ENCODE peak calls at places on chromosomes 11 and 22, in five cellular contexts. One of them, this sample, is unnamed.

GRCh38 chr11:119450590-119450989 is 27.6 kb upstream of the THY1 start:
- DNase-seq in H1: no peak
- DNase-seq in stomach: no peak
- DNase-seq in HepG2: no peak
- DNase-seq in suprapubic skin: no peak
- DNase-seq in this sample: no peak

GRCh38 chr11:9802291-9802861 is 138.5 kb downstream of the SWAP70 start:
- DNase-seq in H1: no peak
- DNase-seq in stomach: no peak
- DNase-seq in HepG2: no peak
- DNase-seq in suprapubic skin: no peak
- DNase-seq in this sample: no peak

GRCh38 chr11:626475-627272 is at the start of gene SCT:
- DNase-seq in H1: no peak
- DNase-seq in stomach: no peak
- DNase-seq in HepG2: no peak
- DNase-seq in suprapubic skin: no peak
- DNase-seq in this sample: no peak

GRCh38 chr11:18280438-18281046 is 14.5 kb downstream of the SAA1 start:
- DNase-seq in H1: no peak
- DNase-seq in stomach: no peak
- DNase-seq in HepG2: no peak
- DNase-seq in suprapubic skin: no peak
- DNase-seq in this sample: no peak

GRCh38 chr22:19775496-19776325 is 15.1 kb downstream of the TBX1 start:
- DNase-seq in H1: no peak
- DNase-seq in stomach: no peak
- DNase-seq in HepG2: no peak
- DNase-seq in suprapubic skin: no peak
- DNase-seq in this sample: no peak

GRCh38 chr11:15770798-15771414 is 585.4 kb downstream of the SOX6 start:
- DNase-seq in H1: peak
- DNase-seq in stomach: peak
- DNase-seq in HepG2: peak
- DNase-seq in suprapubic skin: no peak
- DNase-seq in this sample: peak

GRCh38 chr22:32623943-32624342 is 149.3 kb downstream of the FBXO7 start:
- DNase-seq in H1: no peak
- DNase-seq in stomach: peak
- DNase-seq in HepG2: peak
- DNase-seq in suprapubic skin: peak
- DNase-seq in this sample: peak

GRCh38 chr11:66725646-66726045 is 3.4 kb downstream of the SPTBN2 start:
- DNase-seq in H1: no peak
- DNase-seq in stomach: no peak
- DNase-seq in HepG2: no peak
- DNase-seq in suprapubic skin: no peak
- DNase-seq in this sample: no peak

GRCh38 chr22:38199826-38200559 is 1.8 kb upstream of the MAFF start:
- DNase-seq in H1: no peak
- DNase-seq in stomach: no peak
- DNase-seq in HepG2: no peak
- DNase-seq in suprapubic skin: peak
- DNase-seq in this sample: no peak

GRCh38 chr11:298406-299065 is 790 bp downstream of the IFITM5 start:
- DNase-seq in H1: no peak
- DNase-seq in stomach: no peak
- DNase-seq in HepG2: no peak
- DNase-seq in suprapubic skin: peak
- DNase-seq in this sample: peak

GRCh38 chr11:11117730-11118129 is 235.3 kb downstream of the CSNK2A3 start:
- DNase-seq in H1: no peak
- DNase-seq in stomach: no peak
- DNase-seq in HepG2: no peak
- DNase-seq in suprapubic skin: no peak
- DNase-seq in this sample: no peak

GRCh38 chr11:121063728-121064127 is 37.3 kb upstream of the TECTA start:
- DNase-seq in H1: no peak
- DNase-seq in stomach: no peak
- DNase-seq in HepG2: peak
- DNase-seq in suprapubic skin: no peak
- DNase-seq in this sample: no peak

GRCh38 chr11:862704-863388 is 20.2 kb downstream of the TSPAN4 start:
- DNase-seq in H1: peak
- DNase-seq in stomach: no peak
- DNase-seq in HepG2: no peak
- DNase-seq in suprapubic skin: no peak
- DNase-seq in this sample: no peak

GRCh38 chr11:116348226-116348625 is 424.6 kb downstream of the BUD13 start:
- DNase-seq in H1: no peak
- DNase-seq in stomach: no peak
- DNase-seq in HepG2: no peak
- DNase-seq in suprapubic skin: no peak
- DNase-seq in this sample: no peak

GRCh38 chr11:13169709-13170108 is 107.9 kb upstream of the BMAL1 start:
- DNase-seq in H1: no peak
- DNase-seq in stomach: no peak
- DNase-seq in HepG2: no peak
- DNase-seq in suprapubic skin: no peak
- DNase-seq in this sample: no peak

GRCh38 chr11:130434521-130435223 is 6.3 kb upstream of the ADAMTS8 start:
- DNase-seq in H1: peak
- DNase-seq in stomach: peak
- DNase-seq in HepG2: peak
- DNase-seq in suprapubic skin: peak
- DNase-seq in this sample: peak

GRCh38 chr11:13717331-13717730 is 48.9 kb downstream of the FAR1 start:
- DNase-seq in H1: no peak
- DNase-seq in stomach: no peak
- DNase-seq in HepG2: no peak
- DNase-seq in suprapubic skin: no peak
- DNase-seq in this sample: no peak

GRCh38 chr11:8937159-8937558 is 4.4 kb upstream of the C11orf16 start:
- DNase-seq in H1: no peak
- DNase-seq in stomach: no peak
- DNase-seq in HepG2: no peak
- DNase-seq in suprapubic skin: no peak
- DNase-seq in this sample: no peak

GRCh38 chr22:23522642-23523251 is 57.3 kb downstream of the IGLL1 start:
- DNase-seq in H1: no peak
- DNase-seq in stomach: no peak
- DNase-seq in HepG2: peak
- DNase-seq in suprapubic skin: no peak
- DNase-seq in this sample: no peak

GRCh38 chr11:44916797-44917196 is 33.9 kb downstream of the TP53I11 start:
- DNase-seq in H1: no peak
- DNase-seq in stomach: no peak
- DNase-seq in HepG2: no peak
- DNase-seq in suprapubic skin: no peak
- DNase-seq in this sample: no peak

GRCh38 chr22:42074153-42074750 is at the start of gene PHETA2:
- DNase-seq in H1: peak
- DNase-seq in stomach: peak
- DNase-seq in HepG2: no peak
- DNase-seq in suprapubic skin: peak
- DNase-seq in this sample: peak

GRCh38 chr11:77046060-77046501 is 11.9 kb downstream of the B3GNT6 start:
- DNase-seq in H1: peak
- DNase-seq in stomach: peak
- DNase-seq in HepG2: no peak
- DNase-seq in suprapubic skin: peak
- DNase-seq in this sample: peak

GRCh38 chr11:8768625-8769333 is 86.2 kb downstream of the RPL27A start:
- DNase-seq in H1: no peak
- DNase-seq in stomach: peak
- DNase-seq in HepG2: peak
- DNase-seq in suprapubic skin: no peak
- DNase-seq in this sample: no peak

GRCh38 chr11:86039094-86039493 is 29.8 kb downstream of the PICALM start:
- DNase-seq in H1: no peak
- DNase-seq in stomach: no peak
- DNase-seq in HepG2: no peak
- DNase-seq in suprapubic skin: no peak
- DNase-seq in this sample: no peak

GRCh38 chr11:125890447-125891100 is 3.1 kb downstream of the HYLS1 start:
- DNase-seq in H1: no peak
- DNase-seq in stomach: no peak
- DNase-seq in HepG2: no peak
- DNase-seq in suprapubic skin: no peak
- DNase-seq in this sample: no peak

GRCh38 chr22:42937164-42937854 is 77.6 kb downstream of the PACSIN2 start:
- DNase-seq in H1: no peak
- DNase-seq in stomach: peak
- DNase-seq in HepG2: no peak
- DNase-seq in suprapubic skin: peak
- DNase-seq in this sample: peak

GRCh38 chr11:9687736-9688494 is 24.0 kb downstream of the SWAP70 start:
- DNase-seq in H1: no peak
- DNase-seq in stomach: peak
- DNase-seq in HepG2: no peak
- DNase-seq in suprapubic skin: no peak
- DNase-seq in this sample: no peak

GRCh38 chr22:33789690-33790253 is 130.5 kb downstream of the LARGE1 start:
- DNase-seq in H1: no peak
- DNase-seq in stomach: no peak
- DNase-seq in HepG2: no peak
- DNase-seq in suprapubic skin: no peak
- DNase-seq in this sample: no peak

GRCh38 chr11:70281114-70281729 is 10.7 kb downstream of the PPFIA1 start:
- DNase-seq in H1: no peak
- DNase-seq in stomach: no peak
- DNase-seq in HepG2: no peak
- DNase-seq in suprapubic skin: no peak
- DNase-seq in this sample: no peak

GRCh38 chr11:65316311-65316978 is 1.8 kb downstream of the CDC42EP2 start:
- DNase-seq in H1: no peak
- DNase-seq in stomach: no peak
- DNase-seq in HepG2: no peak
- DNase-seq in suprapubic skin: peak
- DNase-seq in this sample: peak

GRCh38 chr11:61599968-61600710 is 19.3 kb upstream of the SYT7 start:
- DNase-seq in H1: peak
- DNase-seq in stomach: no peak
- DNase-seq in HepG2: no peak
- DNase-seq in suprapubic skin: no peak
- DNase-seq in this sample: no peak

GRCh38 chr11:3077174-3077839 is 20.1 kb upstream of the CARS1 start:
- DNase-seq in H1: no peak
- DNase-seq in stomach: no peak
- DNase-seq in HepG2: peak
- DNase-seq in suprapubic skin: no peak
- DNase-seq in this sample: no peak

GRCh38 chr11:3074912-3075589 is 17.8 kb upstream of the CARS1 start:
- DNase-seq in H1: no peak
- DNase-seq in stomach: no peak
- DNase-seq in HepG2: no peak
- DNase-seq in suprapubic skin: no peak
- DNase-seq in this sample: peak

GRCh38 chr11:3069425-3069824 is 12.2 kb upstream of the CARS1 start:
- DNase-seq in H1: no peak
- DNase-seq in stomach: no peak
- DNase-seq in HepG2: no peak
- DNase-seq in suprapubic skin: no peak
- DNase-seq in this sample: no peak

GRCh38 chr11:3077846-3078440 is 20.7 kb upstream of the CARS1 start:
- DNase-seq in H1: no peak
- DNase-seq in stomach: no peak
- DNase-seq in HepG2: no peak
- DNase-seq in suprapubic skin: no peak
- DNase-seq in this sample: no peak

GRCh38 chr11:3073029-3073435 is 15.8 kb upstream of the CARS1 start:
- DNase-seq in H1: no peak
- DNase-seq in stomach: no peak
- DNase-seq in HepG2: no peak
- DNase-seq in suprapubic skin: no peak
- DNase-seq in this sample: no peak
- TF ChIP-seq EP300 in H1: no peak
- TF ChIP-seq EP300 in stomach: no peak
- TF ChIP-seq EP300 in HepG2: no peak
- TF ChIP-seq EP300 in suprapubic skin: no peak
- TF ChIP-seq EP300 in this sample: no peak

GRCh38 chr11:94837317-94837716 is 69.2 kb downstream of the AMOTL1 start:
- DNase-seq in H1: no peak
- DNase-seq in stomach: no peak
- DNase-seq in HepG2: no peak
- DNase-seq in suprapubic skin: no peak
- DNase-seq in this sample: no peak
- TF ChIP-seq POLR2AphosphoS5 in H1: no peak
- TF ChIP-seq POLR2AphosphoS5 in stomach: peak
- TF ChIP-seq POLR2AphosphoS5 in HepG2: no peak
- TF ChIP-seq POLR2AphosphoS5 in suprapubic skin: no peak
- TF ChIP-seq POLR2AphosphoS5 in this sample: peak

GRCh38 chr11:35355102-35355749 is 64.1 kb downstream of the SLC1A2 start:
- DNase-seq in H1: no peak
- DNase-seq in stomach: no peak
- DNase-seq in HepG2: no peak
- DNase-seq in suprapubic skin: no peak
- DNase-seq in this sample: no peak

GRCh38 chr11:35354644-35355043 is 64.7 kb downstream of the SLC1A2 start:
- DNase-seq in H1: no peak
- DNase-seq in stomach: no peak
- DNase-seq in HepG2: no peak
- DNase-seq in suprapubic skin: no peak
- DNase-seq in this sample: no peak

GRCh38 chr11:35349897-35350296 is 69.5 kb downstream of the SLC1A2 start:
- DNase-seq in H1: no peak
- DNase-seq in stomach: no peak
- DNase-seq in HepG2: no peak
- DNase-seq in suprapubic skin: no peak
- DNase-seq in this sample: no peak

GRCh38 chr11:35348898-35349687 is 70.3 kb downstream of the SLC1A2 start:
- DNase-seq in H1: no peak
- DNase-seq in stomach: no peak
- DNase-seq in HepG2: no peak
- DNase-seq in suprapubic skin: no peak
- DNase-seq in this sample: no peak

GRCh38 chr11:35352107-35352888 is 67.1 kb downstream of the SLC1A2 start:
- DNase-seq in H1: no peak
- DNase-seq in stomach: peak
- DNase-seq in HepG2: no peak
- DNase-seq in suprapubic skin: no peak
- DNase-seq in this sample: no peak
- TF ChIP-seq EP300 in H1: no peak
- TF ChIP-seq EP300 in stomach: no peak
- TF ChIP-seq EP300 in HepG2: no peak
- TF ChIP-seq EP300 in suprapubic skin: no peak
- TF ChIP-seq EP300 in this sample: no peak

GRCh38 chr22:26164174-26164573 is 5.1 kb upstream of the SEZ6L start:
- DNase-seq in H1: no peak
- DNase-seq in stomach: no peak
- DNase-seq in HepG2: no peak
- DNase-seq in suprapubic skin: no peak
- DNase-seq in this sample: no peak
- TF ChIP-seq POLR2AphosphoS5 in H1: no peak
- TF ChIP-seq POLR2AphosphoS5 in stomach: no peak
- TF ChIP-seq POLR2AphosphoS5 in HepG2: no peak
- TF ChIP-seq POLR2AphosphoS5 in suprapubic skin: no peak
- TF ChIP-seq POLR2AphosphoS5 in this sample: no peak

GRCh38 chr11:38095268-38095667 is 1497.2 kb upstream of the RAG2 start:
- DNase-seq in H1: no peak
- DNase-seq in stomach: no peak
- DNase-seq in HepG2: no peak
- DNase-seq in suprapubic skin: no peak
- DNase-seq in this sample: no peak
- TF ChIP-seq EP300 in H1: no peak
- TF ChIP-seq EP300 in stomach: no peak
- TF ChIP-seq EP300 in HepG2: no peak
- TF ChIP-seq EP300 in suprapubic skin: no peak
- TF ChIP-seq EP300 in this sample: no peak

This sample was measured in transverse colon.